ENCODE peak calls at places on chromosomes 6 and 20, in four cellular contexts. L is astrocyte of the cerebellum, H is fibroblast of villous mesenchyme, F is tibial artery. Y is an unnamed sample.

GRCh38 chr6:105226598-105227291 is 46.9 kb upstream of the POPDC3 start:
- DNase-seq in L (no peak), H (no peak), F (no peak), Y (no peak)

GRCh38 chr6:148223424-148223842 is 119.2 kb upstream of the SASH1 start:
- DNase-seq in L (no peak), H (no peak), F (no peak), Y (no peak)

GRCh38 chr6:16432075-16433032 is 194.0 kb downstream of the GMPR start:
- DNase-seq in L (peak), H (peak), F (peak), Y (peak)

GRCh38 chr20:2264118-2264517 is 31.7 kb upstream of the TGM3 start:
- DNase-seq in L (no peak), H (no peak), F (no peak), Y (no peak)

GRCh38 chr6:33192671-33193602 is 670 bp upstream of the COL11A2 start:
- DNase-seq in L (no peak), H (no peak), F (no peak), Y (no peak)

GRCh38 chr6:33885121-33886057 is 81.6 kb upstream of the MLN start:
- DNase-seq in L (no peak), H (peak), F (no peak), Y (no peak)

GRCh38 chr6:2940010-2940850 is 31.1 kb downstream of the SERPINB6 start:
- DNase-seq in L (no peak), H (no peak), F (no peak), Y (no peak)

GRCh38 chr6:13222048-13222447 is 106.3 kb downstream of the TBC1D7 start:
- DNase-seq in L (no peak), H (no peak), F (no peak), Y (no peak)

GRCh38 chr6:53263915-53264314 is 84.8 kb downstream of the ELOVL5 start:
- DNase-seq in L (no peak), H (peak), F (no peak), Y (no peak)

GRCh38 chr6:43986177-43986825 is 141.0 kb downstream of the MRPL14 start:
- DNase-seq in L (no peak), H (no peak), F (no peak), Y (no peak)
- H3K4me3 ChIP-seq in L (no peak), H (no peak), F (no peak), Y (no peak)

DNA sequence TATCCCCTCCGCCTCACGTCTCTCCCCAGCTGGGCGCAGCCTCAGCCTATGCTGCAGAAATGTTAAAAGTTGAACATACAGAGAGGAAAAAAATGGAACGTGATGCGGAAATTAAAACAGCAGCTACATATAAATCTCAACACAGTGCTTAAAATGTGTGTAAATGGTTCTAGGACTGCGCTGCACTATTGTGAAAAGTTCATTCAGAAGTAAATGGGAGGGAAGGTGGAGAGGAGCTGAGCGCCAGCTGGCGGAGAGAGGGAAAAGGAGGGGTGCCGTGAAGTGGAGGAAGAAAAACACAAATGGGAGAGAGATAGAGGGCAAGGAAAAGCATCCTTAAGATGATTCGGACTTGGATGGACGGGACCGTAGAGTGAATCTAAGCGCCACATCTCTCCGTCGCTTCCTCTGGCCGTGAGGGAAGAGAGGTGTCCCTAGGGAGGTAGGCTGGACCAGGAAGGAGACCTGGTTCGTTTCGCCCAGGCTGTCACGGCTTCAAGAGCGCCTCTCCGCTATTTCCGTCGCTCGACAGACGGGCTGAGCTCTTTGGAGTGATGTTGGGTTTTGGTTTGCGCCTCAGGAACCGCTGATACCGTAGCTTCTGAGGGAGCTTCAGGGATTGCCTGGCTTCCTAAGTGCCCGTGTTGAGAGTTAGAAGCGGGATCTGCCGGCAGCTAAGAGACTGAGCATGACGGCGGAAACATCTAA is 113.7 kb downstream of the TRIM27 start:
- DNase-seq in L (no peak), H (no peak), F (no peak), Y (no peak)
- H3K4me3 ChIP-seq in L (peak), H (peak), F (no peak), Y (no peak)

GRCh38 chr6:36832313-36832712 is 6.9 kb downstream of the CPNE5 start:
- DNase-seq in L (no peak), H (no peak), F (no peak), Y (no peak)

GRCh38 chr6:36833182-36833789 is 6.0 kb downstream of the CPNE5 start:
- DNase-seq in L (no peak), H (no peak), F (no peak), Y (no peak)

GRCh38 chr6:36827261-36828079 is 11.8 kb downstream of the CPNE5 start:
- DNase-seq in L (peak), H (peak), F (peak), Y (peak)

GRCh38 chr6:36830577-36830976 is 8.7 kb downstream of the CPNE5 start:
- DNase-seq in L (no peak), H (no peak), F (no peak), Y (no peak)

DNA sequence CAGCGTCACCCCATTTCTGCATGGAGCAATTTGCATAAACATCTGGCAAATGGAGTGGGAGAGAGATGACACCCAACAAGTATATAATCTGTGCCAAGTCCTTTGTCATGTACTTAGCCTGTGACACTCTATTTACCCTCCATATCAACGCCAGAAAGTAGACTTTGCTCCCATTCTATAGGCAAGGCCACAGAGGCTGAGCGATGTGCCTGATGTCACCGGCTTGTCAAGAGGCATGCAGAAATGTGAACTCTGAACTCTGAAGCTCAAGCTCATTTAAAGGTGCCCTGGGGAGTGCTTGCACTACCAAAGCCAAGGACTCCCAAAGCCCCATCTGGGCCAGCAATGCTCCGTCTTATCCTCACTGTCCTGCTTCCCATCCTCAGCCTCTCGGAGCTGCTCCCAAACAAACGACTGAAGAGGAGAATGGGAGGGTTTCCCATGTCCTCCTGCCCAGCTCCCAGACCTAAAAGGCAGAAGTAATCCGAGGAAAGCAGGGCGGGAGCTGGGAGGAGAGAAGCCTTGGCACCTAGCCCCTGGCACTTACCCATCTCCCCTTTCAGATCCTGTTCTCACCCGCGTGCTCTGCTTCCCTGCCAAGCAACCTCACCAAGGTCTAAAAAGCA is 9.2 kb downstream of the CPNE5 start:
- DNase-seq in L (peak), H (no peak), F (peak), Y (peak)
- H3K4me3 ChIP-seq in L (no peak), H (no peak), F (no peak), Y (no peak)

GRCh38 chr6:168609914-168610490 is 169.0 kb downstream of the SMOC2 start:
- DNase-seq in L (no peak), H (no peak), F (no peak), Y (peak)

GRCh38 chr6:168607272-168608112 is 166.5 kb downstream of the SMOC2 start:
- DNase-seq in L (no peak), H (no peak), F (no peak), Y (peak)

GRCh38 chr6:168606722-168607121 is 165.7 kb downstream of the SMOC2 start:
- DNase-seq in L (no peak), H (no peak), F (no peak), Y (no peak)

GRCh38 chr6:168608113-168608400 is 167.1 kb downstream of the SMOC2 start:
- DNase-seq in L (no peak), H (no peak), F (no peak), Y (no peak)

GRCh38 chr6:168609026-168609685 is 168.2 kb downstream of the SMOC2 start:
- DNase-seq in L (no peak), H (no peak), F (no peak), Y (no peak)
- H3K4me3 ChIP-seq in L (no peak), H (no peak), F (no peak), Y (no peak)

DNA sequence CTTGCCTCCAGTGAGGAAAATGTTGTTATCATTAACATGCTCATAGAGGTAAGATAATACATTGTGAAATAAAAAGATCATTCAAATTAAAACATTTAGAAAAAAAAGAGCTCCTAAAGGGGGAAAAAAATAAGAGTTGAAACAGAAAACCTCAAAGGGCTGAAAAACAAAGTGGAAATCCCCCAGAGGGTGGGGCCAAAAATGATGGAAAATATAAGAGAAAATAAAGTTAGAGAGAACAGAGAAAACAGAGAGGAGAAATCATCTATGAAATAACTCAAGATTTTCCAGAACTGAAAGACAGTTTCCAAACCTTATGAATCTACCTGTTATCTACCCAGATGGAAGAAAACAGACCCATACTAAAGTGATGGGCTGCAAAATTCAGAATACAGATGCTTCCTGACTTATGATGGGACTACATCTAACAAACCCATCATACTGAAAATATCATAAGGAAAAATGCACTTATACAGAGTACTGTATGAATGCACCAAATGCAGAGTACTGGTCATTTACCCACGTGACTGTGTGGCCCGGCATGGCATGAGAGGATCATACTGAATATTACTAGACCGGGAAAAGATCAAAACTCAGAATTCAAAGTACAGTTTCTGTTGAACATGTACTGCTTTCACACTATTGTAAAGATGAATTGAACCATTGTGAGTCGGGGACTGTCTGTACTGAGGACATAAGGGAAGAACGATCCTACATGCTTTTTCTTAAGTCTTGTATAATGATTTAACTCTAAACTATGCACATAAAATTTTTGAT is 4.0 kb downstream of the ZBTB24 start:
- DNase-seq in L (no peak), H (no peak), F (no peak), Y (no peak)
- H3K4me3 ChIP-seq in L (peak), H (peak), F (peak), Y (no peak)

GRCh38 chr6:36666726-36667591 is 11.6 kb upstream of the CDKN1A start:
- DNase-seq in L (peak), H (peak), F (peak), Y (peak)

GRCh38 chr6:36663504-36664446 is 14.7 kb upstream of the CDKN1A start:
- DNase-seq in L (no peak), H (no peak), F (no peak), Y (no peak)

GRCh38 chr6:36662827-36663256 is 15.7 kb upstream of the CDKN1A start:
- DNase-seq in L (no peak), H (no peak), F (no peak), Y (no peak)

GRCh38 chr6:36662380-36662779 is 16.1 kb upstream of the CDKN1A start:
- DNase-seq in L (no peak), H (no peak), F (no peak), Y (no peak)

GRCh38 chr6:36665180-36665579 is 13.3 kb upstream of the CDKN1A start:
- DNase-seq in L (no peak), H (no peak), F (no peak), Y (no peak)
- H3K4me3 ChIP-seq in L (no peak), H (no peak), F (no peak), Y (no peak)

DNA sequence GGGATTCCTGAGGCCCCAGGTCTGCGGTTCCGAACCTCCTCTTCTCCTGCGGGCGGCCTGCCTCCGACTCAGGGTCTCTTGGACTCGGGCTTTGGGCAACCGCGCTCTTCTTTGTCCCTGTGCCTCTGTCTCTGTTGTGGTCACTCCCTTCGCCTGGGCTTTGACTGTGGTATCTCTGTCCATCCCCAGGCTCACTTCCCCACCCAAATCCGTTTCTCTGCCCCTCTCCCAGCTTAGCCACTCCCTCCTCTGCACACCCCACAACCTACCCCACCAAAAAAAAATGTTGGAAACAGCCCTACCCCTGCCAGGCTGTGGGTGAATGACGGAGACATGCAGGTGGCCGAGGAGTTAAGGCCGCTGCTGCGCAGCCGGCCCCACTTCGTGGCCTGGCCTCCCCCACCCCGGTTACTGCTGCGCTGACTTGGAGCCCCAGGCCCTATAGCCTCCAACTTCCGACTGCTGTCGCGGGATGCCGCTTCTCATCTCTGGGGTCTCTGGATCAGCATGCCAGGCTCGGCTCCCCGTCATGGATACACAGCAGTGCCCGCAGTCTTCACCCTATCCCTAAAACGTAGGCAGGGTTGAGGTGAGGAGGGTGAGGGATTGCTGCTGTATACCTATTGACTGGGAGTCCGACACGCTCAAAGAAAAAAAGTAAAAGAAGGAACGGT is 2.7 kb upstream of the MAFB start:
- DNase-seq in L (no peak), H (no peak), F (no peak), Y (no peak)
- H3K4me3 ChIP-seq in L (no peak), H (no peak), F (peak), Y (no peak)

Y was measured in uterus.